ENCODE peak calls at places on chromosomes 12 and 14, in six cellular contexts. U, H, T, F, A and W are unnamed samples.
A peak's percentile ranks its signal among the peaks of the same experiment; 100 is the strongest.

GRCh38 chr14:49508124-49508523 is 78.1 kb downstream of the RPS29 start:
- DNase-seq in H (no peak), T (no peak), U (no peak), F (no peak), A (no peak), W (no peak)

GRCh38 chr12:63206908-63207307 is 55.9 kb upstream of the AVPR1A start:
- DNase-seq in H (no peak), T (no peak), A (no peak), F (no peak), U (no peak), W (no peak)

GRCh38 chr12:54357802-54358619 is 6.3 kb downstream of the GPR84 start:
- DNase-seq in T (no peak), U (no peak), F (no peak), H (peak; percentile 33), A (peak; percentile 28), W (peak; percentile 69)

GRCh38 chr14:86543531-86543930 is 1013.6 kb downstream of the FLRT2 start:
- DNase-seq in T (no peak), U (peak; percentile 46), H (no peak), A (no peak), F (no peak), W (no peak)

GRCh38 chr12:122499991-122500684 is 594 bp downstream of the ZCCHC8 start:
- DNase-seq in U (peak; percentile 76), T (peak; percentile 35), F (no peak), A (peak; percentile 11), H (peak; percentile 40), W (no peak)

GRCh38 chr12:78641837-78642423 is 222.6 kb upstream of the SYT1 start:
- DNase-seq in A (no peak), H (no peak), F (no peak), T (no peak), U (no peak), W (no peak)

GRCh38 chr14:93977790-93978581 is 1.6 kb upstream of the ASB2 start:
- DNase-seq in U (no peak), H (peak; percentile 74), A (peak; percentile 56), T (no peak), F (no peak), W (no peak)

GRCh38 chr14:105337966-105338365 is 23.4 kb downstream of the PACS2 start:
- DNase-seq in A (no peak), U (peak; percentile 56), F (no peak), T (peak; percentile 67), H (no peak), W (peak; percentile 64)

GRCh38 chr14:80212025-80212402 is 710 bp upstream of the DIO2 start:
- DNase-seq in U (peak; percentile 75), H (no peak), F (peak; percentile 21), A (no peak), T (no peak), W (no peak)

GRCh38 chr12:85775071-85775470 is 61.1 kb downstream of the RASSF9 start:
- DNase-seq in U (no peak), A (no peak), H (no peak), F (no peak), T (no peak), W (no peak)

GRCh38 chr12:130671556-130671955 is 44.5 kb downstream of the RIMBP2 start:
- DNase-seq in U (no peak), A (no peak), F (no peak), H (no peak), T (no peak), W (no peak)

GRCh38 chr14:69636051-69636639 is 24.7 kb downstream of the SUSD6 start:
- DNase-seq in H (no peak), F (no peak), A (no peak), U (no peak), T (no peak), W (no peak)

GRCh38 chr14:45015133-45015532 is 53.1 kb downstream of the TOGARAM1 start:
- DNase-seq in F (no peak), T (no peak), A (no peak), H (no peak), U (no peak), W (no peak)

GRCh38 chr14:44833376-44833775 is 128.4 kb downstream of the KLHL28 start:
- DNase-seq in U (peak; percentile 48), H (no peak), F (no peak), A (no peak), T (no peak), W (no peak)

GRCh38 chr12:126193190-126193589 is 1128.0 kb downstream of the AACS start:
- DNase-seq in A (no peak), U (no peak), T (no peak), H (no peak), F (no peak), W (no peak)

GRCh38 chr12:123384318-123384993 is 524 bp downstream of the KMT5A start:
- DNase-seq in U (no peak), H (no peak), F (no peak), A (no peak), T (no peak), W (no peak)

GRCh38 chr14:68249534-68250517 is 430.2 kb downstream of the RAD51B start:
- DNase-seq in H (no peak), T (no peak), U (peak; percentile 73), F (no peak), A (no peak), W (no peak)

GRCh38 chr14:22976620-22977433 is 5.5 kb downstream of the AJUBA start:
- DNase-seq in U (peak; percentile 42), F (no peak), A (no peak), T (no peak), H (no peak), W (no peak)

GRCh38 chr12:106078358-106079025 is 60.3 kb downstream of the NUAK1 start:
- DNase-seq in H (no peak), T (peak; percentile 20), F (peak; percentile 82), A (no peak), U (peak; percentile 65), W (peak; percentile 89)

GRCh38 chr14:80446356-80446755 is 235.1 kb upstream of the DIO2 start:
- DNase-seq in F (no peak), A (no peak), U (no peak), T (no peak), H (no peak), W (no peak)

GRCh38 chr12:19739195-19739776 is 300.0 kb downstream of the AEBP2 start:
- DNase-seq in F (peak; percentile 56), A (no peak), T (peak; percentile 13), H (no peak), U (peak; percentile 57), W (peak; percentile 72)

GRCh38 chr12:90938451-90938850 is 16.5 kb downstream of the CCER1 start:
- DNase-seq in F (no peak), T (no peak), H (no peak), A (no peak), U (peak; percentile 21), W (no peak)

GRCh38 chr12:11746940-11747716 is 97.7 kb downstream of the ETV6 start:
- DNase-seq in F (no peak), T (no peak), H (no peak), U (no peak), A (no peak), W (no peak)

GRCh38 chr12:102454808-102455760 is 25.3 kb downstream of the IGF1 start:
- DNase-seq in T (no peak), F (no peak), H (no peak), U (peak; percentile 76), A (no peak), W (no peak)

GRCh38 chr12:108457734-108458361 is 57.2 kb upstream of the FICD start:
- DNase-seq in T (no peak), F (no peak), U (no peak), H (no peak), A (no peak), W (no peak)

GRCh38 chr12:62769076-62769619 is 165.8 kb downstream of the PPM1H start:
- DNase-seq in H (no peak), U (no peak), T (no peak), F (no peak), A (no peak), W (no peak)

GRCh38 chr14:61609143-61609851 is 86.0 kb upstream of the HIF1A start:
- DNase-seq in T (no peak), F (peak; percentile 50), H (no peak), U (peak; percentile 83), A (no peak), W (peak; percentile 66)

GRCh38 chr12:114920828-114921579 is 237.0 kb upstream of the TBX3 start:
- DNase-seq in A (no peak), H (no peak), T (no peak), F (no peak), U (peak; percentile 83), W (no peak)

GRCh38 chr14:47674148-47674545 is 1.3 kb downstream of the MDGA2 start:
- DNase-seq in U (no peak), T (no peak), A (no peak), F (peak; percentile 44), H (no peak), W (peak; percentile 30)

GRCh38 chr12:11849752-11850504 is 200.5 kb downstream of the ETV6 start:
- DNase-seq in F (no peak), T (no peak), A (no peak), H (no peak), U (no peak), W (no peak)

GRCh38 chr14:74018029-74018703 is 922 bp downstream of the ENTPD5 start:
- DNase-seq in F (peak; percentile 15), T (no peak), A (no peak), H (no peak), U (peak; percentile 72), W (no peak)

GRCh38 chr12:111126331-111126730 is 206.0 kb upstream of the MYL2 start:
- DNase-seq in T (no peak), U (no peak), F (peak; percentile 49), A (no peak), H (no peak), W (peak; percentile 75)

GRCh38 chr12:79388006-79388405 is 302.8 kb downstream of the PAWR start:
- DNase-seq in A (no peak), T (no peak), U (no peak), H (no peak), F (no peak), W (no peak)

GRCh38 chr14:40447032-40447431 is 1014.8 kb upstream of the FBXO33 start:
- DNase-seq in U (no peak), F (no peak), A (no peak), T (no peak), H (no peak), W (no peak)

GRCh38 chr12:12613334-12613733 is 1.7 kb downstream of the CREBL2 start:
- DNase-seq in T (peak; percentile 20), A (no peak), F (no peak), U (no peak), H (no peak), W (peak; percentile 49)

GRCh38 chr12:50162225-50162624 is 4.9 kb downstream of the CERS5 start:
- DNase-seq in F (no peak), H (no peak), T (no peak), A (no peak), U (peak; percentile 14), W (no peak)